ENCODE peak calls at places on chromosomes 11 and 22, in ten cellular contexts. M is chondrocyte; J is lung microvascular endothelial cell; I is HT-29; T is activated naive CD4-positive, alpha-beta T cell treated with anti-CD3 and anti-CD28 coated beads, Interleukin-2, amount 50 U/mL, for 16 hours; H is fibroblast of the conjunctiva; Y is left cardiac atrium; A is anterior cingulate cortex; K is AG09309; E is activated T-helper 2 cell treated with anti-CD3 and anti-CD28 coated beads, Interferon-gamma antibody, Interleukin-2, Interleukin-4, amounts not matched to agents 10 μg/mL and 5 μg/mL and 100 μg/mL, durations not matched to agents 14 hours and 24 hours and 36 hours. F is an unnamed sample.

GRCh38 chr11:70688142-70688541 is 289.8 kb downstream of the CTTN start:
- DNase-seq in Y (no peak), T (no peak), K (no peak), I (no peak), M (no peak), A (no peak), E (no peak), H (no peak), J (no peak), F (no peak)

GRCh38 chr22:32177221-32177765 is 18.2 kb upstream of the C22orf42 start:
- DNase-seq in Y (no peak), H (no peak), K (no peak), J (no peak), I (no peak), M (no peak), T (no peak), E (no peak), A (no peak), F (no peak)

GRCh38 chr11:45238724-45239123 is 47.4 kb downstream of the SYT13 start:
- DNase-seq in E (no peak), M (no peak), T (no peak), J (peak; percentile 39), H (peak; percentile 1), K (peak; percentile 27), I (no peak), A (no peak), Y (no peak), F (no peak)

GRCh38 chr11:90845799-90846198 is 623.0 kb upstream of the CHORDC1 start:
- DNase-seq in Y (no peak), H (no peak), I (no peak), J (no peak), A (no peak), M (no peak), T (no peak), K (no peak), E (no peak), F (no peak)

GRCh38 chr11:134045799-134046635 is 22.9 kb upstream of the JAM3 start:
- DNase-seq in J (no peak), I (peak; percentile 56), E (no peak), K (no peak), M (peak; percentile 75), Y (no peak), A (no peak), T (no peak), H (no peak), F (peak; percentile 18)

GRCh38 chr11:76604652-76605241 is 65.8 kb downstream of the LRRC32 start:
- DNase-seq in I (no peak), Y (peak; percentile 75), K (no peak), A (no peak), H (peak; percentile 55), M (no peak), E (no peak), J (peak; percentile 49), T (no peak), F (no peak)

GRCh38 chr22:42303304-42304020 is 33.0 kb upstream of the TCF20 start:
- DNase-seq in J (no peak), T (no peak), Y (no peak), I (peak; percentile 60), M (no peak), K (no peak), A (no peak), E (no peak), H (no peak), F (no peak)

GRCh38 chr22:41998361-41999261 is at the start of gene WBP2NL:
- DNase-seq in E (peak; percentile 85), I (peak; percentile 63), J (peak; percentile 82), T (peak; percentile 84), Y (peak; percentile 86), M (peak; percentile 64), K (peak; percentile 5), H (peak; percentile 62), A (peak; percentile 89), F (peak; percentile 16)

GRCh38 chr11:2772544-2773031 is 72.8 kb upstream of the KCNQ1OT1 start:
- DNase-seq in K (no peak), T (no peak), A (no peak), M (peak; percentile 46), J (no peak), Y (no peak), E (no peak), I (no peak), H (no peak), F (no peak)

GRCh38 chr11:85685820-85686459 is at the start of gene CCDC89:
- DNase-seq in K (peak; percentile 73), I (no peak), T (no peak), M (no peak), Y (peak; percentile 80), J (peak; percentile 88), H (peak; percentile 72), A (peak; percentile 75), E (no peak), F (peak; percentile 29)

GRCh38 chr11:95767498-95767897 is 22.1 kb downstream of the FAM76B start:
- DNase-seq in T (no peak), I (no peak), M (no peak), A (no peak), H (peak; percentile 48), E (no peak), J (no peak), K (peak; percentile 50), Y (no peak), F (no peak)

GRCh38 chr22:37173709-37174108 is 14.3 kb downstream of the C1QTNF6 start:
- DNase-seq in T (no peak), J (no peak), M (peak; percentile 36), Y (peak; percentile 47), K (no peak), H (peak; percentile 34), A (no peak), E (no peak), I (no peak), F (no peak)

GRCh38 chr11:93936416-93936815 is 84.7 kb upstream of the HEPHL1 start:
- DNase-seq in I (no peak), T (no peak), E (no peak), J (no peak), A (peak; percentile 26), K (no peak), M (no peak), Y (no peak), H (no peak), F (no peak)

GRCh38 chr11:100576044-100577021 is 110.8 kb upstream of the ARHGAP42 start:
- DNase-seq in M (no peak), E (no peak), Y (no peak), T (no peak), A (no peak), J (peak; percentile 69), H (peak; percentile 57), I (peak; percentile 73), K (peak; percentile 34), F (no peak)

GRCh38 chr11:126766425-126766824 is 234.1 kb downstream of the KIRREL3 start:
- DNase-seq in M (no peak), T (no peak), E (no peak), I (peak; percentile 59), A (no peak), K (no peak), Y (no peak), J (no peak), H (no peak), F (no peak)

GRCh38 chr11:93099811-93100210 is 98.0 kb downstream of the SLC36A4 start:
- DNase-seq in Y (no peak), J (peak; percentile 3), K (peak; percentile 7), A (no peak), E (no peak), M (no peak), H (no peak), I (no peak), T (no peak), F (no peak)

GRCh38 chr11:36352919-36353318 is 56.8 kb downstream of the PRR5L start:
- DNase-seq in E (peak; percentile 55), I (no peak), K (no peak), M (no peak), Y (no peak), A (no peak), T (no peak), J (no peak), H (no peak), F (no peak)

GRCh38 chr11:123654566-123655081 is at the start of gene SCN3B:
- DNase-seq in T (peak; percentile 23), A (peak; percentile 65), Y (peak; percentile 79), K (no peak), M (no peak), J (peak; percentile 73), H (no peak), E (no peak), I (peak; percentile 26), F (no peak)

GRCh38 chr22:31583861-31584485 is 78.0 kb downstream of the PISD start:
- DNase-seq in T (no peak), I (no peak), K (no peak), E (no peak), J (peak; percentile 24), M (no peak), A (no peak), Y (no peak), H (no peak), F (no peak)

GRCh38 chr11:122721964-122722266 is 66.4 kb downstream of the UBASH3B start:
- DNase-seq in I (no peak), A (no peak), J (peak; percentile 83), K (no peak), T (no peak), H (peak; percentile 39), Y (no peak), M (no peak), E (no peak), F (no peak)

GRCh38 chr22:28268176-28268575 is 349.1 kb upstream of the PITPNB start:
- DNase-seq in A (no peak), E (no peak), J (peak; percentile 17), H (no peak), T (no peak), M (no peak), Y (no peak), I (no peak), K (no peak), F (no peak)

GRCh38 chr11:76249195-76249741 is 43.0 kb upstream of the WNT11 start:
- DNase-seq in I (no peak), T (no peak), E (no peak), K (no peak), H (no peak), A (no peak), M (no peak), Y (no peak), J (no peak), F (no peak)

GRCh38 chr11:20045098-20045688 is 115.1 kb downstream of the DBX1 start:
- DNase-seq in T (no peak), Y (peak; percentile 39), K (no peak), I (no peak), J (no peak), M (no peak), A (no peak), E (no peak), H (no peak), F (no peak)

GRCh38 chr11:46879056-46879585 is 33.0 kb upstream of the CKAP5 start:
- DNase-seq in E (no peak), T (no peak), J (no peak), K (no peak), M (no peak), Y (no peak), H (no peak), I (no peak), A (no peak), F (no peak)

GRCh38 chr22:25747245-25747944 is 5.4 kb downstream of the MYO18B start:
- DNase-seq in K (peak; percentile 97), A (no peak), H (peak; percentile 79), E (no peak), Y (peak; percentile 76), I (peak; percentile 4), M (no peak), T (no peak), J (peak; percentile 88), F (no peak)

GRCh38 chr11:95426823-95427462 is 195.9 kb upstream of the SESN3 start:
- DNase-seq in M (no peak), H (no peak), Y (no peak), I (no peak), J (no peak), A (no peak), T (no peak), K (no peak), E (no peak), F (no peak)

GRCh38 chr11:83990160-83990733 is 704.1 kb upstream of the CCDC90B start:
- DNase-seq in Y (peak; percentile 39), J (no peak), A (peak; percentile 65), T (no peak), M (no peak), I (no peak), K (no peak), H (no peak), E (no peak), F (no peak)

F was measured in hypothalamus.